ENCODE peak calls at places on chromosome 2, in four cellular contexts. U, L, E and K are unnamed samples.

GRCh38 chr2:186841940-186842339 is 7.0 kb downstream of the ZSWIM2 start:
- DNase-seq in U (no peak), L (no peak), E (no peak), K (no peak)

GRCh38 chr2:36811071-36811470 is 114.6 kb downstream of the VIT start:
- DNase-seq in U (no peak), L (no peak), E (no peak), K (no peak)

GRCh38 chr2:236536727-236537398 is 32.8 kb upstream of the ACKR3 start:
- DNase-seq in U (no peak), L (no peak), E (peak), K (no peak)

GRCh38 chr2:10246370-10246769 is 56.3 kb upstream of the HPCAL1 start:
- DNase-seq in U (no peak), L (no peak), E (no peak), K (no peak)

GRCh38 chr2:34815052-34815741 is 1216.1 kb upstream of the FAM98A start:
- DNase-seq in U (no peak), L (no peak), E (no peak), K (no peak)

GRCh38 chr2:23425886-23426283 is 40.9 kb downstream of the KLHL29 start:
- DNase-seq in U (no peak), L (no peak), E (no peak), K (no peak)

GRCh38 chr2:149329470-149330126 is 789 bp upstream of the LYPD6 start:
- DNase-seq in U (peak), L (peak), E (no peak), K (no peak)

GRCh38 chr2:207629553-207629952 is 4.4 kb upstream of the METTL21A start:
- DNase-seq in U (no peak), L (no peak), E (no peak), K (no peak)

GRCh38 chr2:222440670-222441422 is 16.5 kb downstream of the SGPP2 start:
- DNase-seq in U (no peak), L (peak), E (no peak), K (no peak)

GRCh38 chr2:38751847-38752410 is 768 bp upstream of the SRSF7 start:
- DNase-seq in U (no peak), L (peak), E (no peak), K (peak)

GRCh38 chr2:239349448-239350135 is 51.2 kb downstream of the HDAC4 start:
- DNase-seq in U (no peak), L (no peak), E (no peak), K (no peak)

GRCh38 chr2:66519264-66519843 is 84.4 kb downstream of the MEIS1 start:
- DNase-seq in U (no peak), L (no peak), E (no peak), K (no peak)

GRCh38 chr2:57776916-57777315 is 269.7 kb upstream of the VRK2 start:
- DNase-seq in U (no peak), L (no peak), E (no peak), K (no peak)

GRCh38 chr2:100151310-100151709 is 8.9 kb upstream of the AFF3 start:
- DNase-seq in U (no peak), L (no peak), E (no peak), K (no peak)

GRCh38 chr2:72095364-72095763 is 52.3 kb downstream of the CYP26B1 start:
- DNase-seq in U (no peak), L (no peak), E (no peak), K (no peak)

GRCh38 chr2:55511508-55512124 is 7.9 kb upstream of the CFAP36 start:
- DNase-seq in U (peak), L (peak), E (no peak), K (peak)

GRCh38 chr2:134668821-134669220 is 50.0 kb downstream of the TMEM163 start:
- DNase-seq in U (no peak), L (no peak), E (no peak), K (no peak)

GRCh38 chr2:159226059-159226461 is 60.4 kb downstream of the WDSUB1 start:
- DNase-seq in U (no peak), L (peak), E (no peak), K (peak)

GRCh38 chr2:216501854-216502253 is 3.2 kb downstream of the RPL37A start:
- DNase-seq in U (no peak), L (no peak), E (no peak), K (no peak)

GRCh38 chr2:64742678-64743077 is 89.0 kb upstream of the SERTAD2 start:
- DNase-seq in U (no peak), L (no peak), E (no peak), K (no peak)

GRCh38 chr2:176521860-176522259 is 252.6 kb downstream of the MTX2 start:
- DNase-seq in U (no peak), L (no peak), E (no peak), K (no peak)

GRCh38 chr2:30631051-30631671 is 176.1 kb downstream of the CAPN13 start:
- DNase-seq in U (no peak), L (no peak), E (peak), K (no peak)

GRCh38 chr2:1990151-1990589 is 245.9 kb upstream of the PXDN start:
- DNase-seq in U (no peak), L (no peak), E (no peak), K (no peak)

GRCh38 chr2:38138419-38138818 is 62.5 kb upstream of the CYP1B1 start:
- DNase-seq in U (no peak), L (no peak), E (no peak), K (peak)

GRCh38 chr2:72539145-72539552 is 286.7 kb downstream of the EXOC6B start:
- DNase-seq in U (no peak), L (peak), E (no peak), K (no peak)

GRCh38 chr2:223856021-223856420 is 18.6 kb upstream of the AP1S3 start:
- DNase-seq in U (no peak), L (no peak), E (no peak), K (no peak)

GRCh38 chr2:112889976-112890375 is 21.0 kb upstream of the IL37 start:
- DNase-seq in U (no peak), L (no peak), E (no peak), K (no peak)

GRCh38 chr2:215521031-215521430 is 85.2 kb upstream of the FN1 start:
- DNase-seq in U (no peak), L (no peak), E (no peak), K (no peak)

GRCh38 chr2:23055251-23055650 is 329.7 kb upstream of the KLHL29 start:
- DNase-seq in U (no peak), L (no peak), E (no peak), K (no peak)

GRCh38 chr2:217694296-217694695 is 308.5 kb downstream of the TNS1 start:
- DNase-seq in U (no peak), L (no peak), E (no peak), K (no peak)

GRCh38 chr2:239251971-239252370 is 148.8 kb downstream of the HDAC4 start:
- DNase-seq in U (no peak), L (no peak), E (no peak), K (no peak)

GRCh38 chr2:75587954-75588587 is 27.3 kb upstream of the EVA1A start:
- DNase-seq in U (no peak), L (no peak), E (no peak), K (no peak)

GRCh38 chr2:197399887-197400540 is 34.8 kb downstream of the SF3B1 start:
- DNase-seq in U (no peak), L (no peak), E (no peak), K (no peak)

GRCh38 chr2:58042486-58042970 is 4.1 kb upstream of the VRK2 start:
- DNase-seq in U (no peak), L (peak), E (no peak), K (peak)

GRCh38 chr2:122205637-122206036 is 450.2 kb downstream of the TSN start:
- DNase-seq in U (no peak), L (no peak), E (no peak), K (no peak)

GRCh38 chr2:8312861-8313768 is 368.7 kb upstream of the ID2 start:
- DNase-seq in U (no peak), L (no peak), E (peak), K (peak)

GRCh38 chr2:15865923-15866322 is 74.4 kb upstream of the MYCN start:
- DNase-seq in U (no peak), L (no peak), E (no peak), K (no peak)

GRCh38 chr2:31660165-31660564 is 79.4 kb upstream of the SRD5A2 start:
- DNase-seq in U (no peak), L (no peak), E (no peak), K (no peak)

GRCh38 chr2:170711774-170712652 is 3.1 kb upstream of the SP5 start:
- DNase-seq in U (peak), L (peak), E (no peak), K (no peak)

GRCh38 chr2:6977095-6977777 is 60.0 kb downstream of the RNF144A start:
- DNase-seq in U (no peak), L (no peak), E (no peak), K (no peak)
- TF ChIP-seq NR2C2 in U (no peak), L (no peak), E (no peak), K (no peak)

GRCh38 chr2:127410871-127411396 is 7.3 kb upstream of the PROC start:
- DNase-seq in U (no peak), L (peak), E (no peak), K (no peak)
- TF ChIP-seq NR2C2 in U (no peak), L (no peak), E (no peak), K (no peak)

GRCh38 chr2:219522111-219523030 is 8.1 kb downstream of the ASIC4 start:
- DNase-seq in U (peak), L (no peak), E (no peak), K (peak)
- TF ChIP-seq NR2C2 in U (no peak), L (no peak), E (no peak), K (no peak)

GRCh38 chr2:82275599-82275998 is 1971.0 kb upstream of the LRRTM1 start:
- DNase-seq in U (no peak), L (no peak), E (no peak), K (no peak)
- TF ChIP-seq NR2C2 in U (no peak), L (no peak), E (no peak), K (no peak)

GRCh38 chr2:168348076-168348475 is 100.7 kb upstream of the STK39 start:
- DNase-seq in U (peak), L (peak), E (no peak), K (peak)
- TF ChIP-seq NR2C2 in U (no peak), L (no peak), E (no peak), K (no peak)

DNA sequence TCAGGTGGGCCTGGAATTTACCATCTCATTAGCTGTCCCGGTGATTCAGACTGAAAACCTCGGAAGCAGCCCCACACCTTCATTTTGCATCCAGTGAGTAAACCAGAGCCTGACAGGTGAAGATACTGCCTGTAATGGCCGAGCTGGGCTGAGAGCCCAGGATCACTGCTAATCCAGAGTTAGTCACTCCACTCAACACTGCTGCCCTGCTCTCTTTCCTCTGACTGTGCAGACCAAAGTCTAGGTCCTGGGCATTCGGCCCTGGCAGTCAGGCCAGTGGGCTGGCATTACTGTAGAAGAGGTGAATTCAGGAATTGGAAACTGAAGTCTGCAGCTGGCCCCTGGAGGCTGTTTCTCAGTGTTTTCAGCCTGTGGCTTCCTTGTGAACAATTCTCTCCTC is 44.3 kb downstream of the TMEM17 start:
- DNase-seq in U (no peak), L (no peak), E (no peak), K (no peak)
- TF ChIP-seq NR2C2 in U (no peak), L (no peak), E (no peak), K (no peak)

GRCh38 chr2:204550738-204551137 is 5.5 kb downstream of the PARD3B start:
- DNase-seq in U (no peak), L (no peak), E (no peak), K (no peak)
- TF ChIP-seq NR2C2 in U (no peak), L (no peak), E (no peak), K (no peak)

GRCh38 chr2:229170171-229170570 is 100.9 kb downstream of the PID1 start:
- DNase-seq in U (no peak), L (no peak), E (no peak), K (no peak)
- TF ChIP-seq NR2C2 in U (no peak), L (no peak), E (no peak), K (no peak)

DNA sequence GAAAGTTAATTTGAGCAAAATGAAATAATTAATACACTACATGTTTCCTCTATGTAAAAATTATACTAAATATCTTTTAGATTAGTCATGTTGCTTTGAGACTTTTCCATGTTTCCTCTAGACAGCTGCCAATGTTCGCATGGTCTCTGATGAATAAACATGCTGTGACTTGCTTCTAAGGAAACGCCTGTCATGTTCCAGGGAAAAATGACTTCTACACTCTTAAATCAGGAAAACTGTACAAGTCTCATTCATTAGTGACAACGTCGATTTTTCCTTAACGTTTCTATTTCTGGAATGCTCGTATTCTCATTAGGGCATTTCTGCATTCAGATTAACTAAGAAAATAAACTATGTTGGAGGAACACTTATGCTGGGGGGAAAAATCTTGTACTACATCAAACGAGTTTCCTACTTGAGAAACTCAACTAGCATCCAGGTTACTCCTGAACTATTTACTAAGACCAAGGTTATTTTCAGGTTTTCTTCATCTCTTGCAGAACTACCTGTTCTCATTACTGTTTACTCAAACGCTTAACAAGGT is 1.6 kb downstream of the COBLL1 start:
- DNase-seq in U (no peak), L (peak), E (no peak), K (no peak)
- TF ChIP-seq NR2C2 in U (no peak), L (no peak), E (no peak), K (no peak)

GRCh38 chr2:173657996-173658717 is 303.5 kb downstream of the CDCA7 start:
- DNase-seq in U (no peak), L (peak), E (no peak), K (no peak)
- TF ChIP-seq NR2C2 in U (no peak), L (no peak), E (no peak), K (no peak)